ENCODE peak calls at places on chromosomes 5 and 9, in five cellular contexts. J, N, V, X and Q are unnamed samples.

GRCh38 chr5:179309751-179310320 is 35.4 kb downstream of the ADAMTS2 start:
- DNase-seq in N (no peak), J (no peak), V (no peak), X (no peak), Q (no peak)

GRCh38 chr5:168974081-168974480 is 326.9 kb downstream of the SLIT3 start:
- DNase-seq in X (no peak), N (no peak), J (no peak), V (no peak), Q (no peak)

GRCh38 chr9:97958812-97959511 is 21.0 kb upstream of the HEMGN start:
- DNase-seq in X (no peak), V (no peak), J (no peak), N (peak), Q (no peak)

GRCh38 chr5:97525780-97526179 is 342.7 kb upstream of the RIOK2 start:
- DNase-seq in J (no peak), N (no peak), V (no peak), X (no peak), Q (no peak)

GRCh38 chr9:136786451-136786850 is 4.7 kb upstream of the TMEM141 start:
- DNase-seq in J (no peak), N (no peak), V (no peak), X (no peak), Q (no peak)

GRCh38 chr5:137669796-137670195 is 66.1 kb downstream of the KLHL3 start:
- DNase-seq in J (no peak), X (no peak), V (no peak), N (no peak), Q (no peak)

GRCh38 chr5:68265822-68266395 is 50.4 kb downstream of the PIK3R1 start:
- DNase-seq in X (no peak), N (no peak), V (no peak), J (no peak), Q (no peak)

GRCh38 chr9:109166771-109167601 is at the start of gene FRRS1L:
- DNase-seq in J (no peak), X (no peak), N (no peak), V (no peak), Q (no peak)

GRCh38 chr9:101201626-101202025 is 173.1 kb downstream of the PLPPR1 start:
- DNase-seq in X (no peak), N (no peak), V (no peak), J (peak), Q (peak)

GRCh38 chr5:150245111-150245789 is 44.3 kb downstream of the CAMK2A start:
- DNase-seq in X (no peak), N (peak), V (peak), J (no peak), Q (no peak)

GRCh38 chr5:145025775-145026174 is 809.4 kb downstream of the PRELID2 start:
- DNase-seq in V (no peak), X (no peak), J (no peak), N (no peak), Q (no peak)

GRCh38 chr9:36214571-36214970 is 23.9 kb downstream of the CLTA start:
- DNase-seq in N (no peak), J (no peak), V (no peak), X (no peak), Q (no peak)